ENCODE peak calls at places on chromosomes 4 and X, in four cellular contexts. P, R, W and T are unnamed samples.

GRCh38 chr4:66604192-66604591 is 933.9 kb upstream of the EPHA5 start:
- DNase-seq in P (no peak), R (no peak), W (no peak), T (no peak)

GRCh38 chrX:110395877-110396276 is 37.2 kb downstream of the RTL9 start:
- DNase-seq in P (no peak), R (peak), W (no peak), T (no peak)

GRCh38 chr4:173492315-173492714 is 37.7 kb downstream of the HAND2 start:
- DNase-seq in P (no peak), R (no peak), W (no peak), T (no peak)

GRCh38 chr4:140595065-140595464 is 26.3 kb upstream of the UCP1 start:
- DNase-seq in P (no peak), R (peak), W (no peak), T (no peak)

GRCh38 chrX:9807355-9808182 is 21.3 kb downstream of the SHROOM2 start:
- DNase-seq in P (no peak), R (no peak), W (no peak), T (no peak)

GRCh38 chr4:16125571-16126445 is 42.0 kb upstream of the PROM1 start:
- DNase-seq in P (no peak), R (no peak), W (no peak), T (no peak)

GRCh38 chr4:20625460-20625859 is 74.8 kb upstream of the PACRGL start:
- DNase-seq in P (no peak), R (no peak), W (no peak), T (no peak)

GRCh38 chr4:185589067-185589844 is 53.9 kb upstream of the PDLIM3 start:
- DNase-seq in P (no peak), R (no peak), W (no peak), T (no peak)

GRCh38 chr4:16642897-16643296 is 255.5 kb downstream of the LDB2 start:
- DNase-seq in P (no peak), R (no peak), W (no peak), T (no peak)

GRCh38 chr4:10336471-10336870 is 120.8 kb downstream of the ZNF518B start:
- DNase-seq in P (no peak), R (no peak), W (no peak), T (no peak)

GRCh38 chrX:137998619-137999018 is 432.7 kb downstream of the ZIC3 start:
- DNase-seq in P (no peak), R (no peak), W (no peak), T (no peak)

GRCh38 chr4:89737888-89738287 is 99.1 kb downstream of the SNCA start:
- DNase-seq in P (no peak), R (peak), W (no peak), T (no peak)

GRCh38 chrX:132101799-132102198 is 26.0 kb downstream of the FRMD7 start:
- DNase-seq in P (no peak), R (no peak), W (no peak), T (no peak)

GRCh38 chrX:66684196-66684595 is 45.3 kb upstream of the EDA2R start:
- DNase-seq in P (no peak), R (peak), W (no peak), T (no peak)

GRCh38 chr4:134465417-134465816 is 263.8 kb upstream of the PABPC4L start:
- DNase-seq in P (no peak), R (no peak), W (no peak), T (no peak)

GRCh38 chrX:12929701-12930100 is 23.3 kb downstream of the TLR8 start:
- DNase-seq in P (no peak), R (peak), W (no peak), T (no peak)

GRCh38 chrX:139446832-139447231 is 83.7 kb upstream of the F9 start:
- DNase-seq in P (peak), R (no peak), W (no peak), T (no peak)

GRCh38 chr4:102569200-102569599 is 68.0 kb downstream of the NFKB1 start:
- DNase-seq in P (no peak), R (peak), W (no peak), T (no peak)

GRCh38 chr4:183097251-183098079 is 1.6 kb upstream of the WWC2 start:
- DNase-seq in P (peak), R (no peak), W (peak), T (no peak)

GRCh38 chr4:14908635-14909034 is 93.6 kb upstream of the CPEB2 start:
- DNase-seq in P (no peak), R (peak), W (no peak), T (no peak)

GRCh38 chr4:69713593-69713992 is 46.8 kb downstream of the SULT1B1 start:
- DNase-seq in P (no peak), R (peak), W (no peak), T (no peak)

GRCh38 chr4:65968873-65969272 is 298.6 kb upstream of the EPHA5 start:
- DNase-seq in P (no peak), R (no peak), W (no peak), T (no peak)

GRCh38 chr4:10532155-10532554 is 74.9 kb upstream of the ZNF518B start:
- DNase-seq in P (no peak), R (no peak), W (no peak), T (no peak)

GRCh38 chr4:82275431-82276423 is 98.1 kb downstream of the HNRNPD start:
- DNase-seq in P (no peak), R (no peak), W (no peak), T (no peak)

GRCh38 chr4:139229534-139230039 is 50.4 kb downstream of the MGARP start:
- DNase-seq in P (no peak), R (peak), W (peak), T (no peak)

GRCh38 chr4:163591614-163592020 is 97.1 kb downstream of the TMA16 start:
- DNase-seq in P (no peak), R (no peak), W (no peak), T (no peak)

GRCh38 chr4:8022767-8023695 is 83.4 kb upstream of the AFAP1 start:
- DNase-seq in P (no peak), R (no peak), W (no peak), T (no peak)

GRCh38 chr4:184907216-184907615 is 81.4 kb upstream of the ACSL1 start:
- DNase-seq in P (no peak), R (no peak), W (no peak), T (no peak)

GRCh38 chr4:153211986-153212720 is 7.9 kb downstream of the TRIM2 start:
- DNase-seq in P (no peak), R (peak), W (no peak), T (no peak)
- H3K4me3 ChIP-seq in P (no peak), R (no peak), W (no peak), T (no peak)

DNA sequence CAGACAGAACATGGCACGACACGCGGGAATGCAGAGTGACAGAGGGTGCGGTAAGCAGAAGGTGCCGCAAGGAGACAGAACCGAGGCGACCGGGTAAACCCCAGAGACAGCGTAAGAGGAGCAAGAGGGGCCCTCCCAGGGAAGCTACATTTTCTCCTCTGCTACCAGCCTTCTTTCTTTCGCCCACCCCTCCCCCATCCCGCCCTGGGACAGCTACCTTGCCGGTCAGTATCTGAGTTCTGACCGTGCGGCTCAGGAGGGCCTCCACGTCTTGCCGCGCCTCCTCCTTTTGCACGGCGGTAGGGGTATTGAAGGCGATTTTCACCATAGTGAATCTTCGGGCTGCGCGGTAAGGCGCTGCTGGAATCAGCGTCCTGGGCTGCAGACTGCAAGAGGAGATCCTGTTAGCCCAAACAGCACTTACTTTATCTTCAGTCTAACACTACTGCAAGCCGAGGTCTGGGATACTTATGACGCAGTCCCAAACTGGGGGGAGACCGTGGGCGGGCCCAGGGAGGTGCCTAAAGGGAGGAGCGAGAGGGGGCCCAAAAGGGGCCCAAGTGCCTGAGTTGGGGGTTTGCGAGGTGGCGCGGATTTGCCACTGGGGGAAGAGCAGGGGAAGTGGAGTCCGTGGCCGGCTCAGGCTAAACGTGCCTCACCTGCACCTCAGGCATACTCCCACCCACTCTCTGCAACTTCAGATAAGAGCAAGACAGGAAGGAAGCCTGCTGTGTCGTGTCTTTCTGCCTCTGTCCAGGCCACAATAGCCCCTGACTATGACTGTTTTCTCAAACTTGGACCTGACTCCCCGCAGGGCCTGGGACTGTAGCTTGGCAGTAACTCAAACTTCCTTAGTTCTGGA is at the start of gene ITM2A:
- DNase-seq in P (peak), R (peak), W (peak), T (no peak)
- H3K4me3 ChIP-seq in P (peak), R (peak), W (peak), T (peak)

GRCh38 chr4:100188829-100189228 is 1.4 kb downstream of the DDIT4L start:
- DNase-seq in P (no peak), R (no peak), W (no peak), T (no peak)

GRCh38 chr4:100189820-100190642 is at the start of gene DDIT4L:
- DNase-seq in P (peak), R (peak), W (no peak), T (peak)

GRCh38 chr4:100187781-100188180 is 2.5 kb downstream of the DDIT4L start:
- DNase-seq in P (no peak), R (no peak), W (no peak), T (no peak)

GRCh38 chr4:100190643-100191600 is 654 bp upstream of the DDIT4L start:
- DNase-seq in P (no peak), R (peak), W (no peak), T (no peak)
- H3K4me3 ChIP-seq in P (peak), R (peak), W (peak), T (peak)

DNA sequence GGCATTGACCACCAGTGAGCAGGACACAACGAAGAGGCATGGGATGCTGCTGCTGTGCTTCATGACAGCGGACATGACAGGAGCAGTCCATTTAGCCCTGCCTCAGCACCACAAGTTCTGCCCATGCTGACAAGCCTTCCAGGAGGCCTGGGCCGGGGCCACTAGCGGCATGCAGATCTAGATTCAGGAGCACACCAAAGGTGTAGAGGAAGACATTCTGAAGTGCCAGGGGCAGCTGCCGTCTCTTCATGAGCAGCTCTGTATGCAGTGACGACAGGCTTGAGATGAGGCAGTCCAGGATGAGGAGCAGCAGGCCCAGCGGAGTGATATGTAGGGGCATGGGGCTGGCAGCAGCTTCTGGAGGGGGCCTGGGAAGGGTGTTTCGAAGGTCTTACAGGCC is 38.5 kb upstream of the SLC4A4 start:
- DNase-seq in P (peak), R (no peak), W (no peak), T (no peak)
- H3K4me3 ChIP-seq in P (no peak), R (no peak), W (no peak), T (no peak)

DNA sequence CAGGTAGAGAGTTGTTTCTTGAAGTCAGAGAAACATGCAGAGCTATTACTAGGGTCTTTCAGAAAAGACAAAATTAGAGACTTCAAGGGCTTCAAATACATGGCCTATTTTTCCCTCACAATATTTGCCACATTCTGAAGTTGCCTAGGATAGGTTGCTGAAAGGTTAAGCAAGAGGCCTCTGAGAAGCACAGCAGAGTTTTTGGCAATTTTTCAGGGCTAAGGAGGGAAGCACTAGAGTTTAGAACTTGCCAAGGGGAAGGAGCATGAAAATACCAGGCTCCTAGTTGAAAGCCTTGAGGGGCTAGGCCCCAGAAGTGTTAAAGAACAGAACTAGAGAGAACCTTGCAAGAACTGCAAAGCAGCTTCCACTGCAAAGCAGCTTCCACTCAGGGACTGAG is 86.4 kb downstream of the ANAPC10 start:
- DNase-seq in P (no peak), R (no peak), W (no peak), T (no peak)
- H3K4me3 ChIP-seq in P (no peak), R (no peak), W (no peak), T (no peak)

GRCh38 chr4:112807999-112808398 is 171.1 kb downstream of the LARP7 start:
- DNase-seq in P (no peak), R (no peak), W (no peak), T (no peak)
- H3K4me3 ChIP-seq in P (no peak), R (no peak), W (no peak), T (no peak)